ENCODE peak calls at places on chromosomes 1 and 21, in six cellular contexts. One of them, this sample, is unnamed. For H3K4me1, the result is how much of the 10 kb centered on the place peaks cover.

GRCh38 chr1:27367160-27367650 is 444 bp upstream of the MAP3K6 start:
- DNase-seq in H1: no peak
- DNase-seq in mesendoderm: no peak
- DNase-seq in IMR-90: no peak
- DNase-seq in neuronal stem cell: no peak
- DNase-seq in mesenchymal stem cell: no peak
- DNase-seq in this sample: no peak

GRCh38 chr1:36766481-36766880 is 267.8 kb downstream of the GRIK3 start:
- DNase-seq in H1: no peak
- DNase-seq in mesendoderm: no peak
- DNase-seq in IMR-90: no peak
- DNase-seq in neuronal stem cell: no peak
- DNase-seq in mesenchymal stem cell: no peak
- DNase-seq in this sample: no peak

GRCh38 chr1:81801834-81802531 is 1.2 kb downstream of the ADGRL2 start:
- DNase-seq in H1: no peak
- DNase-seq in mesendoderm: peak
- DNase-seq in IMR-90: peak
- DNase-seq in neuronal stem cell: no peak
- DNase-seq in mesenchymal stem cell: peak
- DNase-seq in this sample: peak

GRCh38 chr1:228490120-228491078 is 3.2 kb downstream of the RNF187 start:
- DNase-seq in H1: no peak
- DNase-seq in mesendoderm: peak
- DNase-seq in IMR-90: peak
- DNase-seq in neuronal stem cell: no peak
- DNase-seq in mesenchymal stem cell: peak
- DNase-seq in this sample: no peak

GRCh38 chr1:164659621-164660414 is 100.8 kb downstream of the PBX1 start:
- DNase-seq in H1: no peak
- DNase-seq in mesendoderm: no peak
- DNase-seq in IMR-90: no peak
- DNase-seq in neuronal stem cell: no peak
- DNase-seq in mesenchymal stem cell: no peak
- DNase-seq in this sample: peak

GRCh38 chr1:206502813-206503212 is 4.5 kb upstream of the RASSF5 start:
- DNase-seq in H1: no peak
- DNase-seq in mesendoderm: no peak
- DNase-seq in IMR-90: peak
- DNase-seq in neuronal stem cell: no peak
- DNase-seq in mesenchymal stem cell: peak
- DNase-seq in this sample: no peak

GRCh38 chr1:41882068-41882477 is 36.6 kb downstream of the HIVEP3 start:
- DNase-seq in H1: no peak
- DNase-seq in mesendoderm: no peak
- DNase-seq in IMR-90: no peak
- DNase-seq in neuronal stem cell: no peak
- DNase-seq in mesenchymal stem cell: no peak
- DNase-seq in this sample: no peak

GRCh38 chr1:59443355-59443754 is 146.5 kb downstream of the FGGY start:
- DNase-seq in H1: no peak
- DNase-seq in mesendoderm: no peak
- DNase-seq in IMR-90: peak
- DNase-seq in neuronal stem cell: no peak
- DNase-seq in mesenchymal stem cell: no peak
- DNase-seq in this sample: no peak

GRCh38 chr1:101460709-101461108 is 223.9 kb downstream of the S1PR1 start:
- DNase-seq in H1: no peak
- DNase-seq in mesendoderm: no peak
- DNase-seq in IMR-90: no peak
- DNase-seq in neuronal stem cell: no peak
- DNase-seq in mesenchymal stem cell: no peak
- DNase-seq in this sample: no peak

GRCh38 chr1:210633636-210634035 is 304.9 kb downstream of the HHAT start:
- DNase-seq in H1: no peak
- DNase-seq in mesendoderm: no peak
- DNase-seq in IMR-90: no peak
- DNase-seq in neuronal stem cell: no peak
- DNase-seq in mesenchymal stem cell: no peak
- DNase-seq in this sample: no peak

GRCh38 chr1:99535470-99536164 is 110.3 kb upstream of the PALMD start:
- DNase-seq in H1: no peak
- DNase-seq in mesendoderm: no peak
- DNase-seq in IMR-90: peak
- DNase-seq in neuronal stem cell: no peak
- DNase-seq in mesenchymal stem cell: no peak
- DNase-seq in this sample: no peak

GRCh38 chr1:5448486-5448885 is 543.7 kb downstream of the NPHP4 start:
- DNase-seq in H1: no peak
- DNase-seq in mesendoderm: peak
- DNase-seq in IMR-90: no peak
- DNase-seq in neuronal stem cell: no peak
- DNase-seq in mesenchymal stem cell: no peak
- DNase-seq in this sample: peak

GRCh38 chr1:234322979-234323378 is 50.3 kb upstream of the COA6 start:
- DNase-seq in H1: peak
- DNase-seq in mesendoderm: peak
- DNase-seq in IMR-90: peak
- DNase-seq in neuronal stem cell: peak
- DNase-seq in mesenchymal stem cell: no peak
- DNase-seq in this sample: peak

GRCh38 chr1:197356723-197357533 is 88.9 kb downstream of the CRB1 start:
- DNase-seq in H1: no peak
- DNase-seq in mesendoderm: peak
- DNase-seq in IMR-90: peak
- DNase-seq in neuronal stem cell: peak
- DNase-seq in mesenchymal stem cell: peak
- DNase-seq in this sample: peak

DNA sequence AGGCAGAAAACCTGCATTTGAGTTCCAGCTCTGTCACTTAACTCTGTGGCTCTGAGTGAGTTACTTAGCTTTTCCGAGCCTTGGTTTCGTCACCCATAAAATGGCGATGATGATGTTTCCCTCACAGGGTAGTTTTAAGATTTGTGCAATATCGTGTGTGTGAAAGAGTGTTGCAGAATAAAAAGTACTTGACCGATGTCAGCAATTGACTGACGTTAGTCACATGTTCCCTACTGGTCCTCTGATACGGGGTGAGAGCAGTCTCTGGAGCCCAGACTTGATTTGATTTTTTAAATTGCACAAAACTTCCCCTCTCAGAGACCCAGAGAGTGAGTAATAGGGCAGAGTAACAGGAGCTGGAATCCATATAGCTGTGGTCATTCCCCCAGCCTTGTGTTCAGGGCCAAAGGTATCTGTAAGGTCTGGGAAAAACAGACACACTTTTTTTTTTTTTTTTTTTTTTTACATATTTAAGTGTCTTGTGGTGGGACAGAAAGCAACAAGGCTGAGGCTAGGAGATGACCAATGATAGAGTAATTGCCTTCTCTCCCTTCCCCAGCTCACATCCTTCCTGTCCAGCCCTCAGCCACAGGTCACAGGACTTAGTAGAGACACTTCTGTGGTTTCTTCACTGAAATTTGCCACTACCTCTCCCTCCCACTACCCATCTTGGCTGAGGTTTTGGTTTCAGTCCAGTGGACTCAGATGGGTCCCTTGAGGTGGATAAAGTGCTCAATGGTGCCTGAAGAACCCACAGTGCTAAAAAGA is 2.0 kb downstream of the FCER1G start:
- DNase-seq in H1: no peak
- DNase-seq in mesendoderm: no peak
- DNase-seq in IMR-90: peak
- DNase-seq in neuronal stem cell: no peak
- DNase-seq in mesenchymal stem cell: peak
- DNase-seq in this sample: no peak
- H3K4me1 ChIP-seq in H1: under half
- H3K4me1 ChIP-seq in mesendoderm: under half
- H3K4me1 ChIP-seq in IMR-90: under half
- H3K4me1 ChIP-seq in neuronal stem cell: under half
- H3K4me1 ChIP-seq in mesenchymal stem cell: under half
- H3K4me1 ChIP-seq in this sample: under half

DNA sequence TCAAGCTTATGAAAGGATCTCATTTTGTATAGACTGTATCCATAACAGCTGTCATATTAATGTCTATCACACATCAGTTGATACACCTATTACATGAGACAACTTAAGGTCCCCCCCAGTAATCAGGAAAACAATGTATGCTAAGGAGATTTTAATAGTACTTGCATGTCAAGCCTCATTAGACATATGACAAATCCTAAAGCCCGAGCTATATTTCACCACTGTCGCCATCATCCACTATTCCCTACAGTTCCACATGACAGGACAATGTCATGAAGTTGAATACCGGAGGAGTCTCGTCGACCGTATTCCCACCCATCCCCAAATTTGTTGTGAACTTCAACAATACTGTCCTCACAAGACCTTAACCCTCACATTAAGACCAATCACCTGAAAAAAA is 3.4 kb downstream of the HMGN1 start:
- DNase-seq in H1: no peak
- DNase-seq in mesendoderm: no peak
- DNase-seq in IMR-90: no peak
- DNase-seq in neuronal stem cell: no peak
- DNase-seq in mesenchymal stem cell: no peak
- DNase-seq in this sample: no peak
- H3K4ac ChIP-seq in H1: no peak
- H3K4ac ChIP-seq in mesendoderm: no peak
- H3K4ac ChIP-seq in IMR-90: no peak
- H3K4ac ChIP-seq in neuronal stem cell: no peak
- H3K4ac ChIP-seq in mesenchymal stem cell: no peak
- H3K4ac ChIP-seq in this sample: no peak

GRCh38 chr21:41932576-41933258 is 21.1 kb downstream of the C2CD2 start:
- DNase-seq in H1: no peak
- DNase-seq in mesendoderm: peak
- DNase-seq in IMR-90: peak
- DNase-seq in neuronal stem cell: no peak
- DNase-seq in mesenchymal stem cell: peak
- DNase-seq in this sample: no peak
- H3K4me1 ChIP-seq in H1: under half
- H3K4me1 ChIP-seq in mesendoderm: under half
- H3K4me1 ChIP-seq in IMR-90: under half
- H3K4me1 ChIP-seq in neuronal stem cell: under half
- H3K4me1 ChIP-seq in mesenchymal stem cell: under half
- H3K4me1 ChIP-seq in this sample: under half

DNA sequence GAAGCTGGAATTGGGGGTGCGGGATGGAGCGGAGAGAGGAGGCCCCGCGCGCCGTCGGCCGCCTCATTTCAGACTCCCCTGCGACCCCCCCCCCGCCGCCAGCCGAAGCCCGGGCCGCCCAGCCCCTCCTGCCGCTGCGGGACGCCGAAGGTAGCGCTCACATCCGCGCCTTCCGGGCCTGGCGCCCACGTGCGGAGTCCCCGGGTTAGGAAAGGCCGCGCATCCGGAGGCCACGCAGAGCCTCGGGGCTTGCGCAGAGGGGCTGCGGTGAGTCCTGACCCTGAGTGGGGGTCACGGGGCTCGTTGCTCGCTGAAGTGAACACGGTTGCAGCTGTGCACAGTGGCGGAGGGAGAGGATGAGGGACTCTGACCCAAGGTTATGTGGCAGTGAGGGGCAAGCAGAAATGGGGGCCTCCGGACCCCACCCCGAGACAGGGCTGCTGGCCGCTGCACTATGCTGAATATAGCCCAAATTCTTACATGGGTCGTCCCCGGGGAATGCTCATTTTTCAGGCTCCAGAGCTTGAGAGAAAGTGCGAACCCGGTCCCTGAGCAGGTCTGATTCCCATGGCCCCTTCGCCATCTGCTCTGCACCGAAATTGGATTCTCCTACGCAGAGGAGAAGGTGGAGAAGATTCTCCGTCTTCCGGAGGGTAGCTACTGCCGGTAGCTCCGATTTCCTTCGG is 691 bp upstream of the ZNF496 start:
- DNase-seq in H1: no peak
- DNase-seq in mesendoderm: peak
- DNase-seq in IMR-90: peak
- DNase-seq in neuronal stem cell: peak
- DNase-seq in mesenchymal stem cell: peak
- DNase-seq in this sample: no peak
- H3K4ac ChIP-seq in H1: peak
- H3K4ac ChIP-seq in mesendoderm: peak
- H3K4ac ChIP-seq in IMR-90: peak
- H3K4ac ChIP-seq in neuronal stem cell: no peak
- H3K4ac ChIP-seq in mesenchymal stem cell: peak
- H3K4ac ChIP-seq in this sample: no peak

GRCh38 chr1:26282694-26283019 is 2.8 kb downstream of the SH3BGRL3 start:
- DNase-seq in H1: no peak
- DNase-seq in mesendoderm: no peak
- DNase-seq in IMR-90: no peak
- DNase-seq in neuronal stem cell: no peak
- DNase-seq in mesenchymal stem cell: no peak
- DNase-seq in this sample: no peak
- H3K4me1 ChIP-seq in H1: under half
- H3K4me1 ChIP-seq in mesendoderm: under half
- H3K4me1 ChIP-seq in IMR-90: half or more
- H3K4me1 ChIP-seq in neuronal stem cell: under half
- H3K4me1 ChIP-seq in mesenchymal stem cell: half or more
- H3K4me1 ChIP-seq in this sample: under half

GRCh38 chr1:54437783-54438182 is 31.6 kb upstream of the SSBP3 start:
- DNase-seq in H1: no peak
- DNase-seq in mesendoderm: no peak
- DNase-seq in IMR-90: no peak
- DNase-seq in neuronal stem cell: no peak
- DNase-seq in mesenchymal stem cell: no peak
- DNase-seq in this sample: no peak
- H3K4ac ChIP-seq in H1: no peak
- H3K4ac ChIP-seq in mesendoderm: no peak
- H3K4ac ChIP-seq in IMR-90: no peak
- H3K4ac ChIP-seq in neuronal stem cell: no peak
- H3K4ac ChIP-seq in mesenchymal stem cell: no peak
- H3K4ac ChIP-seq in this sample: no peak

GRCh38 chr1:239418241-239418640 is 31.9 kb downstream of the CHRM3 start:
- DNase-seq in H1: no peak
- DNase-seq in mesendoderm: no peak
- DNase-seq in IMR-90: no peak
- DNase-seq in neuronal stem cell: no peak
- DNase-seq in mesenchymal stem cell: no peak
- DNase-seq in this sample: no peak
- H3K4me1 ChIP-seq in H1: under half
- H3K4me1 ChIP-seq in mesendoderm: under half
- H3K4me1 ChIP-seq in IMR-90: under half
- H3K4me1 ChIP-seq in neuronal stem cell: under half
- H3K4me1 ChIP-seq in mesenchymal stem cell: under half
- H3K4me1 ChIP-seq in this sample: under half

GRCh38 chr1:161044908-161045748 is 649 bp downstream of the USF1 start:
- DNase-seq in H1: no peak
- DNase-seq in mesendoderm: peak
- DNase-seq in IMR-90: peak
- DNase-seq in neuronal stem cell: peak
- DNase-seq in mesenchymal stem cell: peak
- DNase-seq in this sample: peak

GRCh38 chr1:161045749-161046573 is at the start of gene USF1:
- DNase-seq in H1: peak
- DNase-seq in mesendoderm: peak
- DNase-seq in IMR-90: peak
- DNase-seq in neuronal stem cell: peak
- DNase-seq in mesenchymal stem cell: peak
- DNase-seq in this sample: peak

GRCh38 chr1:161047436-161048420 is 2.0 kb upstream of the USF1 start:
- DNase-seq in H1: no peak
- DNase-seq in mesendoderm: no peak
- DNase-seq in IMR-90: no peak
- DNase-seq in neuronal stem cell: no peak
- DNase-seq in mesenchymal stem cell: no peak
- DNase-seq in this sample: no peak

GRCh38 chr1:161044535-161044907 is 1.3 kb downstream of the USF1 start:
- DNase-seq in H1: no peak
- DNase-seq in mesendoderm: no peak
- DNase-seq in IMR-90: peak
- DNase-seq in neuronal stem cell: no peak
- DNase-seq in mesenchymal stem cell: no peak
- DNase-seq in this sample: no peak

GRCh38 chr1:161046574-161047167 is 894 bp upstream of the USF1 start:
- DNase-seq in H1: no peak
- DNase-seq in mesendoderm: no peak
- DNase-seq in IMR-90: no peak
- DNase-seq in neuronal stem cell: no peak
- DNase-seq in mesenchymal stem cell: no peak
- DNase-seq in this sample: no peak
- H3K4ac ChIP-seq in H1: no peak
- H3K4ac ChIP-seq in mesendoderm: no peak
- H3K4ac ChIP-seq in IMR-90: peak
- H3K4ac ChIP-seq in neuronal stem cell: no peak
- H3K4ac ChIP-seq in mesenchymal stem cell: peak
- H3K4ac ChIP-seq in this sample: no peak

This sample was measured in H9.